ENCODE peak calls at places on chromosomes 2 and 18, in ten cellular contexts. N is tibial nerve; Z is GM23338; G is IMR-90; P is A549; A is sigmoid colon; M is spleen; D is CD8-positive, alpha-beta T cell; L is prostate gland; S is ovary. K is an unnamed sample.

GRCh38 chr2:42917374-42918017 is 125.1 kb upstream of the HAAO start:
- DNase-seq in L (no peak), G (peak), D (no peak), A (peak), N (no peak), S (no peak), P (no peak), M (no peak), Z (no peak), K (peak)

GRCh38 chr18:26119246-26119645 is 14.4 kb upstream of the PSMA8 start:
- DNase-seq in G (no peak), P (no peak), A (no peak), N (no peak), M (no peak), S (no peak), Z (no peak), L (no peak), D (no peak), K (no peak)

GRCh38 chr2:72148975-72149555 is 1.4 kb upstream of the CYP26B1 start:
- DNase-seq in G (peak), N (peak), M (peak), P (peak), Z (peak), L (no peak), A (peak), S (peak), D (no peak), K (peak)

GRCh38 chr2:24228470-24228869 is 53.6 kb downstream of the FAM228A start:
- DNase-seq in D (no peak), Z (peak), A (no peak), N (no peak), P (peak), L (no peak), S (no peak), M (no peak), G (peak), K (no peak)

GRCh38 chr2:171814883-171815282 is 79.2 kb downstream of the SLC25A12 start:
- DNase-seq in G (no peak), A (no peak), Z (no peak), M (no peak), P (no peak), S (peak), L (no peak), N (no peak), D (no peak), K (no peak)

GRCh38 chr2:108363048-108363899 is 14.5 kb upstream of the SULT1C4 start:
- DNase-seq in P (peak), S (no peak), D (no peak), L (no peak), M (no peak), G (no peak), N (no peak), Z (no peak), A (no peak), K (no peak)

GRCh38 chr2:58896600-58896999 is 655.5 kb upstream of the FANCL start:
- DNase-seq in D (no peak), M (no peak), Z (no peak), S (no peak), A (no peak), N (no peak), P (no peak), L (no peak), G (peak), K (no peak)

GRCh38 chr18:79587298-79588125 is 92.1 kb upstream of the CTDP1 start:
- DNase-seq in L (no peak), D (no peak), M (peak), P (no peak), A (peak), G (no peak), Z (no peak), S (peak), N (peak), K (peak)

GRCh38 chr2:65605427-65606058 is 173.1 kb upstream of the SPRED2 start:
- DNase-seq in N (no peak), L (no peak), D (no peak), M (no peak), Z (no peak), P (no peak), G (no peak), A (no peak), S (no peak), K (no peak)

GRCh38 chr2:35846-36245 is 10.5 kb downstream of the FAM110C start:
- DNase-seq in Z (no peak), L (peak), A (no peak), P (no peak), G (no peak), N (no peak), M (no peak), S (no peak), D (no peak), K (peak)

GRCh38 chr2:200828104-200828503 is 16.4 kb downstream of the BZW1 start:
- DNase-seq in S (no peak), D (no peak), M (no peak), N (no peak), G (no peak), Z (no peak), A (no peak), P (no peak), L (no peak), K (no peak)

GRCh38 chr18:25251127-25251526 is 100.8 kb downstream of the ZNF521 start:
- DNase-seq in D (no peak), M (no peak), L (no peak), G (no peak), S (no peak), A (no peak), Z (no peak), P (no peak), N (no peak), K (no peak)

GRCh38 chr18:5058768-5059539 is 138.1 kb downstream of the AKAIN1 start:
- DNase-seq in D (peak), A (no peak), Z (no peak), L (no peak), G (no peak), S (no peak), N (no peak), M (no peak), P (no peak), K (no peak)

GRCh38 chr18:4004176-4004829 is 450.8 kb downstream of the DLGAP1 start:
- DNase-seq in P (no peak), D (no peak), N (no peak), M (no peak), S (no peak), A (no peak), Z (no peak), L (no peak), G (peak), K (no peak)

GRCh38 chr2:27494944-27495554 is at the start of gene FNDC4:
- DNase-seq in N (no peak), M (peak), Z (peak), G (no peak), L (no peak), S (peak), D (no peak), A (peak), P (no peak), K (peak)

GRCh38 chr2:176621350-176621749 is 352.1 kb downstream of the MTX2 start:
- DNase-seq in N (no peak), M (no peak), G (no peak), A (no peak), S (no peak), Z (no peak), L (no peak), P (no peak), D (no peak), K (no peak)

GRCh38 chr2:3024401-3024935 is 353.1 kb downstream of the EIPR1 start:
- DNase-seq in D (no peak), M (peak), G (no peak), Z (peak), N (no peak), A (no peak), L (no peak), P (no peak), S (no peak), K (no peak)

GRCh38 chr2:133459590-133459989 is 108.7 kb downstream of the NCKAP5 start:
- DNase-seq in P (no peak), D (no peak), A (no peak), G (no peak), L (no peak), S (no peak), M (no peak), N (no peak), Z (no peak), K (no peak)

GRCh38 chr18:35938158-35938557 is 34.3 kb upstream of the RMP24 start:
- DNase-seq in Z (no peak), D (no peak), A (no peak), G (peak), P (no peak), M (no peak), N (no peak), S (no peak), L (no peak), K (no peak)

GRCh38 chr2:200814276-200814815 is 2.6 kb downstream of the BZW1 start:
- DNase-seq in G (no peak), S (no peak), A (no peak), N (no peak), D (no peak), M (no peak), Z (no peak), P (no peak), L (no peak), K (no peak)

GRCh38 chr18:58960946-58961722 is 96.5 kb downstream of the ZNF532 start:
- DNase-seq in P (no peak), G (no peak), L (no peak), A (no peak), N (no peak), D (no peak), S (no peak), M (no peak), Z (no peak), K (no peak)

GRCh38 chr2:44178950-44179349 is 10.3 kb downstream of the PPM1B start:
- DNase-seq in G (no peak), L (no peak), A (no peak), D (no peak), P (no peak), N (no peak), M (no peak), S (no peak), Z (peak), K (no peak)

GRCh38 chr18:57188851-57189565 is 42.1 kb downstream of the BOD1L2 start:
- DNase-seq in L (no peak), Z (no peak), D (no peak), P (no peak), M (no peak), S (no peak), A (no peak), N (no peak), G (no peak), K (no peak)

GRCh38 chr2:203706403-203706802 is at the start of gene CD28:
- DNase-seq in M (peak), A (peak), S (no peak), L (no peak), Z (no peak), D (peak), P (no peak), N (no peak), G (no peak), K (peak)

GRCh38 chr2:98909381-98910211 is 26.4 kb downstream of the CRACDL start:
- DNase-seq in G (peak), S (peak), L (peak), D (no peak), M (peak), N (no peak), P (peak), Z (peak), A (no peak), K (peak)

GRCh38 chr18:38301621-38302020 is 736.0 kb upstream of the CELF4 start:
- DNase-seq in Z (no peak), S (no peak), P (no peak), A (no peak), G (no peak), M (no peak), L (no peak), N (no peak), D (no peak), K (no peak)

GRCh38 chr18:78704960-78705600 is 274.5 kb upstream of the SALL3 start:
- DNase-seq in S (no peak), N (no peak), M (no peak), G (no peak), L (no peak), D (no peak), Z (no peak), P (no peak), A (no peak), K (no peak)

GRCh38 chr18:2981212-2981728 is 31.7 kb downstream of the LPIN2 start:
- DNase-seq in S (no peak), G (peak), D (no peak), N (no peak), A (no peak), P (peak), M (no peak), L (no peak), Z (no peak), K (no peak)
- H3K4me3 ChIP-seq in S (no peak), G (no peak), D (peak), N (no peak), A (no peak), P (peak), M (peak), L (no peak), Z (peak), K (no peak)

GRCh38 chr2:7796200-7796563 is 879.0 kb downstream of the RNF144A start:
- DNase-seq in L (no peak), S (no peak), M (no peak), G (no peak), Z (no peak), P (no peak), N (no peak), D (no peak), A (no peak), K (no peak)
- H3K27ac ChIP-seq in L (no peak), S (no peak), M (no peak), G (no peak), Z (no peak), P (no peak), N (no peak), D (no peak), A (peak), K (peak)

GRCh38 chr18:63480892-63481291 is 4.1 kb downstream of the SERPINB5 start:
- DNase-seq in L (no peak), N (no peak), P (no peak), Z (no peak), D (no peak), A (no peak), G (no peak), M (no peak), S (no peak), K (no peak)
- TF ChIP-seq CTCF in L (no peak), N (no peak), P (no peak), Z (no peak), D (no peak), A (no peak), G (no peak), M (no peak), S (no peak), K (no peak)

GRCh38 chr2:16683576-16683975 is 17.9 kb upstream of the CYRIA start:
- DNase-seq in A (no peak), S (no peak), D (no peak), Z (no peak), G (no peak), N (no peak), L (no peak), M (no peak), P (no peak), K (no peak)

GRCh38 chr2:16682431-16683130 is 16.9 kb upstream of the CYRIA start:
- DNase-seq in M (no peak), D (no peak), A (no peak), L (no peak), Z (no peak), N (no peak), P (no peak), G (no peak), S (no peak), K (peak)

GRCh38 chr2:16686641-16687040 is 21.0 kb upstream of the CYRIA start:
- DNase-seq in Z (no peak), M (no peak), G (no peak), L (no peak), S (no peak), A (no peak), P (no peak), N (no peak), D (no peak), K (no peak)

GRCh38 chr2:16685340-16685715 is 19.7 kb upstream of the CYRIA start:
- DNase-seq in A (no peak), Z (no peak), S (no peak), P (no peak), N (no peak), M (no peak), D (no peak), G (no peak), L (no peak), K (no peak)

GRCh38 chr2:16684676-16685339 is 19.2 kb upstream of the CYRIA start:
- DNase-seq in L (no peak), P (no peak), D (no peak), G (no peak), S (no peak), N (no peak), Z (no peak), A (no peak), M (no peak), K (no peak)
- H3K4me3 ChIP-seq in L (no peak), P (no peak), D (no peak), G (no peak), S (no peak), N (no peak), Z (no peak), A (no peak), M (no peak), K (no peak)

GRCh38 chr2:8676915-8677645 is 4.8 kb upstream of the ID2 start:
- DNase-seq in G (peak), M (no peak), P (no peak), A (no peak), L (peak), N (no peak), D (no peak), Z (peak), S (no peak), K (peak)
- H3K27ac ChIP-seq in G (peak), M (peak), P (peak), A (peak), L (peak), N (peak), D (no peak), Z (no peak), S (peak), K (peak)

GRCh38 chr18:13318644-13319501 is 100.3 kb downstream of the LDLRAD4 start:
- DNase-seq in S (no peak), A (peak), M (no peak), N (no peak), P (no peak), Z (no peak), G (no peak), L (no peak), D (no peak), K (no peak)
- TF ChIP-seq CTCF in S (no peak), A (no peak), M (no peak), N (no peak), P (no peak), Z (no peak), G (no peak), L (no peak), D (no peak), K (no peak)

GRCh38 chr2:46226620-46227019 is 70.6 kb upstream of the EPAS1 start:
- DNase-seq in G (no peak), Z (no peak), P (no peak), N (no peak), M (no peak), L (no peak), S (no peak), D (no peak), A (no peak), K (no peak)
- H3K4me3 ChIP-seq in G (no peak), Z (no peak), P (no peak), N (no peak), M (no peak), L (no peak), S (no peak), D (no peak), A (no peak), K (no peak)

DNA sequence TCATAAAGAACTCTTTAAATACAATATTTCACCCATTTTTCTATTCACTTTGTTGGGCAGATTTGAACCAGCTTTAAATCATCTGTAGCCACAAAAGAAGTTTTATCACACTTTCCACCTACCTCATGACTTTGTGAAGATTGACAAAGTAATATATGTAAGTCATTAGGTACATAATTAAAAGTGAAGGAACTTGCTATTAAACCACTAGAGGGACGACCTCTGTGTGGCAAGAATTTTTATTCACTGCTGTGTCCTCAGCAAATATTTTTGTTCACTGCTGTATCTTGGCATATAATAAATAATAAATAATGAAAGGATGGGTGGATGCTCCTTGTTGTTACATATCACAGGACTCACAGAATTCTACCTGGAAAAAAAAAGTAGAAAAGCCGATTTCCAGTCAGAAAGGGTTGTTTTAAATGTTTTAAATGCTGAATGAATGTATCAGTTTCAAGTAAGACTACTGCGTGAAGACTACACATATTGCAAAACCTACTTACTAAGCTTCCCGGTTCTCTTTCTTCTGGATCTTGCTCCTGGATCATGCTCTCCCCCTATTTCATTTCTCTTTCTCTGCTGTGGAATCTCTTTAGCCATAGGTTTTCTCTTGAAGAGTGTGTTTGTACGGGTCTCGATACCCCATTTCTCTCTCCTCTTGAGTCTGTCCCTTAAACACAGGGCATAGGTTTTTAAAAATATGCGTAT is 44.8 kb downstream of the KCMF1 start:
- DNase-seq in L (no peak), M (no peak), Z (no peak), N (no peak), D (no peak), P (no peak), G (no peak), A (no peak), S (no peak), K (no peak)
- H3K27ac ChIP-seq in L (no peak), M (no peak), Z (peak), N (no peak), D (no peak), P (peak), G (peak), A (no peak), S (no peak), K (no peak)

GRCh38 chr18:21389903-21390302 is 147.9 kb downstream of the GREB1L start:
- DNase-seq in G (no peak), S (no peak), L (no peak), M (no peak), A (no peak), N (no peak), P (no peak), Z (no peak), D (no peak), K (no peak)

GRCh38 chr18:21386523-21387240 is 144.7 kb downstream of the GREB1L start:
- DNase-seq in N (no peak), A (no peak), S (no peak), L (no peak), Z (peak), M (no peak), D (no peak), P (no peak), G (no peak), K (no peak)

GRCh38 chr18:21391074-21391673 is 149.1 kb downstream of the GREB1L start:
- DNase-seq in D (no peak), A (no peak), S (no peak), G (peak), N (no peak), M (no peak), P (peak), Z (no peak), L (no peak), K (no peak)

GRCh38 chr18:21393986-21394385 is 152.0 kb downstream of the GREB1L start:
- DNase-seq in M (no peak), G (no peak), A (no peak), P (no peak), S (no peak), N (no peak), L (no peak), D (no peak), Z (no peak), K (no peak)

GRCh38 chr18:21389283-21389682 is 147.3 kb downstream of the GREB1L start:
- DNase-seq in Z (no peak), P (no peak), M (no peak), G (no peak), N (no peak), D (no peak), S (no peak), A (no peak), L (no peak), K (no peak)
- TF ChIP-seq CTCF in Z (no peak), P (peak), M (no peak), G (no peak), N (no peak), D (no peak), S (no peak), A (no peak), L (no peak), K (no peak)

GRCh38 chr2:9892236-9892635 is 49.0 kb downstream of the TAF1B start:
- DNase-seq in M (no peak), L (no peak), P (no peak), D (no peak), S (no peak), G (no peak), Z (no peak), N (no peak), A (no peak), K (no peak)

GRCh38 chr2:9895669-9896068 is 52.4 kb downstream of the TAF1B start:
- DNase-seq in S (no peak), N (no peak), G (no peak), L (peak), Z (no peak), M (no peak), D (no peak), A (no peak), P (no peak), K (no peak)

GRCh38 chr2:9897796-9898195 is 53.7 kb upstream of the GRHL1 start:
- DNase-seq in N (no peak), A (no peak), G (peak), S (no peak), M (no peak), P (no peak), Z (peak), D (no peak), L (no peak), K (no peak)

GRCh38 chr2:9897331-9897737 is 54.1 kb downstream of the TAF1B start:
- DNase-seq in N (peak), P (peak), L (peak), Z (no peak), M (no peak), G (peak), D (no peak), S (peak), A (peak), K (peak)

GRCh38 chr2:9896216-9896615 is 52.9 kb downstream of the TAF1B start:
- DNase-seq in L (no peak), S (no peak), G (no peak), Z (no peak), M (no peak), A (no peak), P (no peak), N (no peak), D (no peak), K (no peak)
- H3K4me3 ChIP-seq in L (no peak), S (no peak), G (no peak), Z (peak), M (no peak), A (no peak), P (no peak), N (no peak), D (no peak), K (no peak)

K was measured in thyroid gland.